ENCODE peak calls at places on chromosome 14, in six cellular contexts. I, V, S, F, L and N are unnamed samples.

GRCh38 chr14:21528381-21529348 is 2.5 kb upstream of the SALL2 start:
- DNase-seq in L (no peak), S (no peak), F (no peak), V (no peak), I (no peak), N (no peak)

GRCh38 chr14:103576371-103577024 is 13.7 kb downstream of the COA8 start:
- DNase-seq in F (peak), S (peak), L (peak), V (peak), I (peak), N (peak)

GRCh38 chr14:97120204-97121120 is 323.3 kb downstream of the VRK1 start:
- DNase-seq in V (no peak), S (no peak), L (no peak), F (no peak), I (no peak), N (no peak)

GRCh38 chr14:53979141-53979673 is 22.6 kb upstream of the BMP4 start:
- DNase-seq in V (no peak), F (no peak), I (no peak), L (no peak), S (no peak), N (no peak)

GRCh38 chr14:102988054-102988453 is 65.6 kb downstream of the AMN start:
- DNase-seq in F (no peak), V (no peak), L (no peak), S (no peak), I (no peak), N (no peak)

GRCh38 chr14:73422515-73422914 is 35.8 kb downstream of the NUMB start:
- DNase-seq in F (no peak), L (no peak), I (no peak), S (no peak), V (no peak), N (no peak)

GRCh38 chr14:80425686-80426085 is 214.4 kb upstream of the DIO2 start:
- DNase-seq in S (no peak), V (no peak), F (no peak), L (no peak), I (peak), N (no peak)

GRCh38 chr14:34301107-34301734 is 160.8 kb downstream of the SPTSSA start:
- DNase-seq in S (peak), I (peak), L (no peak), F (no peak), V (no peak), N (no peak)

GRCh38 chr14:99841436-99842071 is 48.3 kb downstream of the EML1 start:
- DNase-seq in V (no peak), I (no peak), L (no peak), S (no peak), F (no peak), N (no peak)

GRCh38 chr14:59097681-59098080 is 90.8 kb upstream of the DAAM1 start:
- DNase-seq in S (no peak), V (no peak), L (no peak), F (no peak), I (no peak), N (no peak)

GRCh38 chr14:85535916-85536834 is 6.2 kb downstream of the FLRT2 start:
- DNase-seq in S (peak), L (no peak), F (no peak), V (no peak), I (peak), N (no peak)

GRCh38 chr14:52025310-52025709 is 36.0 kb downstream of the RTRAF start:
- DNase-seq in S (no peak), I (no peak), L (no peak), V (no peak), F (no peak), N (no peak)

GRCh38 chr14:28412076-28412475 is 354.5 kb upstream of the FOXG1 start:
- DNase-seq in V (no peak), F (no peak), I (no peak), L (no peak), S (no peak), N (no peak)

GRCh38 chr14:92603309-92604257 is 90.0 kb downstream of the RIN3 start:
- DNase-seq in I (no peak), F (no peak), S (no peak), V (peak), L (no peak), N (no peak)

GRCh38 chr14:103072595-103073366 is 11.2 kb upstream of the LBHD2 start:
- DNase-seq in F (no peak), V (no peak), I (peak), L (no peak), S (no peak), N (peak)

GRCh38 chr14:88380405-88380804 is 5.1 kb upstream of the SPATA7 start:
- DNase-seq in F (no peak), L (no peak), V (no peak), S (peak), I (peak), N (no peak)

GRCh38 chr14:43789458-43789857 is 717.6 kb downstream of the FSCB start:
- DNase-seq in V (no peak), L (no peak), S (no peak), I (no peak), F (no peak), N (no peak)

GRCh38 chr14:37472906-37473305 is 122.1 kb downstream of the FOXA1 start:
- DNase-seq in S (no peak), I (no peak), L (no peak), V (no peak), F (no peak), N (no peak)

GRCh38 chr14:100602621-100603020 is 15.4 kb upstream of the BEGAIN start:
- DNase-seq in S (no peak), L (no peak), V (no peak), I (no peak), F (no peak), N (no peak)

GRCh38 chr14:78345346-78345745 is 175.2 kb downstream of the NRXN3 start:
- DNase-seq in L (no peak), V (no peak), F (no peak), S (no peak), I (no peak), N (no peak)

GRCh38 chr14:99323603-99324185 is 51.7 kb upstream of the BCL11B start:
- DNase-seq in I (no peak), L (no peak), F (no peak), V (no peak), S (no peak), N (peak)

GRCh38 chr14:23103581-23103980 is 1.2 kb downstream of the CIROP start:
- DNase-seq in F (no peak), L (no peak), I (no peak), V (no peak), S (no peak), N (no peak)

GRCh38 chr14:33335366-33335765 is 396.7 kb downstream of the NPAS3 start:
- DNase-seq in F (no peak), V (no peak), L (no peak), S (no peak), I (no peak), N (no peak)

GRCh38 chr14:43471595-43471994 is 1035.5 kb downstream of the FSCB start:
- DNase-seq in I (no peak), V (no peak), L (no peak), F (no peak), S (no peak), N (no peak)

GRCh38 chr14:70170976-70171375 is 17.8 kb downstream of the SLC8A3 start:
- DNase-seq in S (no peak), V (no peak), I (no peak), L (no peak), F (no peak), N (no peak)

GRCh38 chr14:38496092-38496491 is 240.2 kb upstream of the CLEC14A start:
- DNase-seq in F (no peak), S (no peak), V (no peak), L (no peak), I (no peak), N (no peak)

GRCh38 chr14:100659345-100660001 is 67.2 kb upstream of the DLK1 start:
- DNase-seq in S (no peak), F (no peak), L (no peak), V (no peak), I (no peak), N (no peak)

GRCh38 chr14:55508676-55509075 is 68.3 kb upstream of the TBPL2 start:
- DNase-seq in V (no peak), F (no peak), I (no peak), L (no peak), S (no peak), N (no peak)

GRCh38 chr14:55802986-55803431 is 223.0 kb downstream of the KTN1 start:
- DNase-seq in F (no peak), I (peak), V (no peak), S (no peak), L (no peak), N (no peak)

GRCh38 chr14:50669441-50669986 is 1.4 kb upstream of the SAV1 start:
- DNase-seq in V (no peak), F (no peak), S (no peak), I (no peak), L (no peak), N (no peak)

GRCh38 chr14:50667491-50668007 is 557 bp downstream of the SAV1 start:
- DNase-seq in F (peak), L (no peak), V (peak), S (peak), I (no peak), N (no peak)

GRCh38 chr14:50666772-50667490 is 1.2 kb downstream of the SAV1 start:
- DNase-seq in I (no peak), S (peak), F (peak), L (no peak), V (peak), N (no peak)

GRCh38 chr14:50668852-50669194 is 717 bp upstream of the SAV1 start:
- DNase-seq in V (no peak), S (no peak), L (no peak), I (no peak), F (no peak), N (no peak)

DNA sequence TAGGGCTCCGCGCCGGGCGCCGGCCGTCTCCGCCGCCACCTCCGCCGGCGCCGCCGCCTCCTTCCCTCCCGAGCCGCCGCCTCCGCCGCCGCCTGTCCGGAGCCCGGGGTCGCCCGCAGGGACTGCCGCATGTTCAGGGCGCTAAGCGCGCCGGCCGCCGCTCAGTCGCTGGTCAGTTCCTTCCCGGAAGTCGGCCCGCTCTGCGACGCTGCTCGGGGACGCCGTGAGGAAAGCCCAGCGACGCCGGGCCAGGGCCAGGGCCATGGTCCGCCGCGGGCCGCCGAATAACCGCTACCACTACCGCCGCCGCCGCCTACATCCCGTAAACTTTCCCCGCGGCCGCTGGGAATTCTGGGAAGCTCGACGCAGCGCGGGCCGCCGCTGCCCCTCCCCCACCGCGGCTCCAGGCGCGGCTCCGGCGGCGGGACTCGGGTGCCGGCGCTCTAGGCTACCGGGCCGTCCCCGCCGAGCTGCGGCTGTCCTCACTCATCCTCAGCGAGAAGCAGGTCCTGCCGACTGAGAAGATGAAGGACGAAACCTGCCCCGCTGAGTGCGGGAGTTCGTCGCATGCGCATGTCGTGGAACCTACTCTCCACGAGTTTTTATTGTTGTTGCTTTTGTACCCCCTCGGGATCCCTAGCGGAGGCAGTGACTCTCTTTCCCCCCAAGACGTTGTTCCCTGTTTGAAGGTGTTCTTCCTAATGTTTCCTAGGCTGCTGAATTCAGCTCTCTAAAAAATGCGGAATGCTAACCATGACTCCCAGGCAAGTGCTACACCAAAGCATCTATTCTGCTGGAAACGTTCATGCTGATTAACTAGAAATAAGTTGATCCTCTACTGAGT is at the start of gene SAV1:
- DNase-seq in S (peak), F (peak), I (no peak), V (peak), L (peak), N (peak)
- TF ChIP-seq EP300 in S (no peak), F (no peak), I (no peak), V (peak), L (no peak), N (no peak)

GRCh38 chr14:61388173-61388975 is 67.0 kb downstream of the PRKCH start:
- DNase-seq in S (no peak), F (no peak), V (no peak), L (no peak), I (no peak), N (no peak)

GRCh38 chr14:61385002-61385685 is 63.8 kb downstream of the PRKCH start:
- DNase-seq in V (peak), F (no peak), L (no peak), I (no peak), S (no peak), N (no peak)

GRCh38 chr14:61388976-61389576 is 67.7 kb downstream of the PRKCH start:
- DNase-seq in V (no peak), L (no peak), S (no peak), I (no peak), F (no peak), N (no peak)

GRCh38 chr14:61387076-61387475 is 65.7 kb downstream of the PRKCH start:
- DNase-seq in S (no peak), I (no peak), V (no peak), L (no peak), F (no peak), N (no peak)

GRCh38 chr14:61386173-61386772 is 64.9 kb downstream of the PRKCH start:
- DNase-seq in L (no peak), I (no peak), S (no peak), V (no peak), F (no peak), N (no peak)
- TF ChIP-seq EP300 in L (no peak), I (no peak), S (no peak), V (no peak), F (no peak), N (no peak)

GRCh38 chr14:71483154-71483553 is 449.1 kb upstream of the RGS6 start:
- DNase-seq in F (no peak), L (no peak), S (no peak), V (no peak), I (no peak), N (no peak)
- TF ChIP-seq EP300 in F (no peak), L (no peak), S (no peak), V (no peak), I (no peak), N (no peak)

GRCh38 chr14:31696378-31696777 is 135.2 kb downstream of the NUBPL start:
- DNase-seq in F (no peak), L (no peak), V (no peak), I (no peak), S (no peak), N (no peak)

GRCh38 chr14:31690056-31690455 is 128.9 kb downstream of the NUBPL start:
- DNase-seq in V (no peak), I (no peak), L (no peak), F (no peak), S (no peak), N (no peak)

GRCh38 chr14:31692376-31692781 is 131.2 kb downstream of the NUBPL start:
- DNase-seq in I (no peak), V (no peak), L (no peak), F (no peak), S (peak), N (no peak)
- TF ChIP-seq EP300 in I (no peak), V (no peak), L (no peak), F (no peak), S (no peak), N (no peak)